ENCODE peak calls at places on chromosomes 4 and X, in four cellular contexts. I is fibroblast of lung, Y is aorta, O is K562. S is an unnamed sample.

GRCh38 chr4:163606885-163607284 is 112.4 kb downstream of the TMA16 start:
- DNase-seq in Y (no peak), I (no peak), O (no peak), S (no peak)

GRCh38 chrX:45803383-45803921 is 602.8 kb upstream of the DIPK2B start:
- DNase-seq in Y (no peak), O (no peak), I (peak; percentile 90), S (no peak)

GRCh38 chrX:153897899-153898298 is 6.6 kb upstream of the AVPR2 start:
- DNase-seq in I (no peak), Y (no peak), O (peak; percentile 90), S (no peak)

GRCh38 chr4:105896984-105897760 is 1.9 kb downstream of the NPNT start:
- DNase-seq in O (no peak), I (no peak), Y (no peak), S (no peak)

GRCh38 chrX:119573840-119574393 is 446 bp upstream of the UBE2A start:
- DNase-seq in I (no peak), Y (no peak), O (peak; percentile 48), S (no peak)

GRCh38 chrX:16464369-16464768 is 185.6 kb upstream of the S100G start:
- DNase-seq in Y (no peak), I (no peak), O (no peak), S (no peak)

GRCh38 chr4:152961752-152962117 is 25.6 kb downstream of the FHDC1 start:
- DNase-seq in I (peak; percentile 55), O (no peak), Y (no peak), S (no peak)

GRCh38 chr4:74012130-74012529 is 13.7 kb upstream of the CXCL5 start:
- DNase-seq in Y (no peak), I (no peak), O (no peak), S (no peak)

GRCh38 chr4:143085224-143085623 is 99.5 kb upstream of the USP38 start:
- DNase-seq in Y (no peak), O (no peak), I (peak; percentile 33), S (no peak)

GRCh38 chr4:112853662-112854256 is 195.7 kb upstream of the ANK2 start:
- DNase-seq in O (no peak), I (peak; percentile 18), Y (no peak), S (no peak)

GRCh38 chr4:112410364-112410763 is 105.6 kb downstream of the NEUROG2 start:
- DNase-seq in O (no peak), I (no peak), Y (no peak), S (no peak)

GRCh38 chrX:23742174-23742692 is 843 bp downstream of the ACOT9 start:
- DNase-seq in I (peak; percentile 82), O (peak; percentile 11), Y (no peak), S (peak; percentile 60)

GRCh38 chr4:30380404-30380998 is 339.7 kb upstream of the PCDH7 start:
- DNase-seq in O (peak; percentile 8), I (peak; percentile 79), Y (no peak), S (peak; percentile 58)

GRCh38 chr4:69032847-69033638 is 63.2 kb upstream of the UGT2B7 start:
- DNase-seq in I (no peak), O (no peak), Y (no peak), S (no peak)

GRCh38 chr4:70948665-70949284 is 44.7 kb upstream of the DCK start:
- DNase-seq in Y (no peak), O (no peak), I (no peak), S (no peak)

GRCh38 chr4:147799986-147800555 is 68.2 kb downstream of the ARHGAP10 start:
- DNase-seq in O (no peak), I (no peak), Y (no peak), S (no peak)

GRCh38 chrX:20547649-20548051 is 280.9 kb upstream of the RPS6KA3 start:
- DNase-seq in Y (peak; percentile 83), O (no peak), I (peak; percentile 74), S (no peak)

GRCh38 chr4:576991-577498 is 950 bp upstream of the TMEM271 start:
- DNase-seq in Y (no peak), O (no peak), I (no peak), S (no peak)

GRCh38 chrX:150365051-150365952 is 2.2 kb downstream of the MAMLD1 start:
- DNase-seq in Y (peak; percentile 92), I (peak; percentile 66), O (peak; percentile 38), S (peak; percentile 48)

GRCh38 chrX:7120578-7121219 is 26.8 kb upstream of the STS start:
- DNase-seq in O (no peak), I (peak; percentile 83), Y (no peak), S (no peak)

GRCh38 chrX:78517124-78517523 is 142.0 kb downstream of the RTL3 start:
- DNase-seq in Y (no peak), I (no peak), O (no peak), S (no peak)

GRCh38 chrX:44872319-44872816 is 620 bp upstream of the KDM6A start:
- DNase-seq in I (no peak), Y (peak; percentile 85), O (peak; percentile 30), S (peak; percentile 35)

DNA sequence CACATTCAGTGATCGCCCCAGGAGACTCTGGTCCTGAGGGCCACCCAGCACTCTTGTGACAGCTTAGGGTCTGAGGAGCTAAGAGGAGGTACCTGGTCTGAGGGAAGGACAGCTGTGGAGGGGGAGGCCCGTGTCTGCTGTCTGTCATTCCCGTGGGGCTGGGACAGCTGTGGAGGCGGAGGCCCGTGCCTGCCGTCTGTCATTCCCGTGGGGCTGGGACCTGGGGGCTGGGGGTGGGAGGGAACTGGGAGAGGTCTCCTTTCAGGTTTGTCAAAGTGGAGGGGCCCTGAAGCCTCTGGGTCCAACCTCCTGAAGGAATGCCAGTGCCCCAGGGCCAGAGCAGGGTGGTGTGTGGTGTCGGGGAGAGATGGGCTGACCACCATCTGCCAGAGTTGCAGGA is 45.0 kb upstream of the ADRA2C start:
- DNase-seq in I (no peak), Y (no peak), O (no peak), S (no peak)
- H3K27me3 ChIP-seq in I (no peaks in the 10 kb centered on the region), Y (no peaks in the 10 kb centered on the region), O (no peaks in the 10 kb centered on the region), S (no peaks in the 10 kb centered on the region)

GRCh38 chrX:41273638-41274037 is 60.3 kb upstream of the DDX3X start:
- DNase-seq in I (no peak), O (no peak), Y (no peak), S (no peak)

GRCh38 chrX:41275661-41276609 is 58.0 kb upstream of the DDX3X start:
- DNase-seq in Y (peak; percentile 87), I (peak; percentile 73), O (peak; percentile 72), S (peak; percentile 75)

GRCh38 chrX:41276661-41277506 is 57.1 kb upstream of the DDX3X start:
- DNase-seq in Y (no peak), I (peak; percentile 16), O (no peak), S (no peak)
- H3K27me3 ChIP-seq in Y (no peaks in the 10 kb centered on the region), I (no peaks in the 10 kb centered on the region), O (peaks cover 2% of the 10 kb centered on the region), S (no peaks in the 10 kb centered on the region)

GRCh38 chr4:93832097-93832496 is 3.5 kb downstream of the ATOH1 start:
- DNase-seq in I (no peak), Y (no peak), O (no peak), S (no peak)

GRCh38 chr4:93829531-93830089 is 1.1 kb downstream of the ATOH1 start:
- DNase-seq in Y (no peak), O (no peak), I (no peak), S (no peak)

GRCh38 chr4:93828830-93829530 is 427 bp downstream of the ATOH1 start:
- DNase-seq in Y (no peak), O (no peak), I (no peak), S (no peak)

GRCh38 chr4:93828332-93828829 is at the start of gene ATOH1:
- DNase-seq in O (peak; percentile 13), Y (peak; percentile 69), I (peak; percentile 23), S (peak; percentile 39)

DNA sequence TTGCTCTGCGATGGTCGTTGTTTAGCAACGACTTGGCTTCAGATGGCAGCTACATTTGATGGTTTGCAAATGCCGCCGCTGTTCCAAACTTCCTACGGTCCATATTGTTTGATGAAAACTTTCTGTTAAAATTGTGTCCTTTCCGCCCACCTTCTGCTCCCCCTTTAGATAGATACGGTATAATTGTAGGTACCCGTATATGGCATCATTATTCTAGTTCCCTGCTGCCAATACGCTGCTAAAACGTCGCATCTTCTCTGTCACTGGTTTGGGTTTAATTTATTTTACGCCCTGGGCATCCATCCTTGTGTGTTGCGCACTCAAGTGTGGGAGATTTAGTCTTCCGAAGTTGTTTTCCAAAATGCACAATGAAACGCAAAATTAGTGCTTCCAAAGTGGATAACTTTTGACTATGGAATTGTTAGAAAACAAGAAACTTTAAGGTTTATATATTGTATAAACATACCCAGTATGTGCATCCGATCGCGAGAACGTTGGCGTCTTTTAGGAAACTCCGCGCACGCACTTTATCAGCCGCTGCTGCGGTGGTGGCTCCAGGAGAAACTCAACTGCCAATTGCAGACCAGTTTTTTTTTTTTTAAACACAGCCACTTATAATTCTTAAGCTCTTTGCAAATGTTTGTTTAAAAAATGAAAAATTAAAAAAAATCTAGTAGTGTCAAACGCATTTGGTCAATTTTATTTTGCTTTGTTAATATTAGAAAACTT is 1.7 kb downstream of the ATOH1 start:
- DNase-seq in I (no peak), O (no peak), Y (no peak), S (no peak)
- H3K27me3 ChIP-seq in I (peaks cover 27% of the 10 kb centered on the region), O (peaks cover 29% of the 10 kb centered on the region), Y (no peaks in the 10 kb centered on the region), S (peaks cover 93% of the 10 kb centered on the region)

GRCh38 chr4:7947927-7948326 is 8.3 kb upstream of the AFAP1 start:
- DNase-seq in I (no peak), O (no peak), Y (no peak), S (no peak)
- H3K27me3 ChIP-seq in I (no peaks in the 10 kb centered on the region), O (no peaks in the 10 kb centered on the region), Y (no peaks in the 10 kb centered on the region), S (no peaks in the 10 kb centered on the region)